ENCODE peak calls at places on chromosome 10, in four cellular contexts. One of them, this sample, is unnamed.

GRCh38 chr10:48219194-48219593 is 55.3 kb downstream of the FRMPD2 start:
- DNase-seq in NCI-H2227 treated with DMSO at 0.1 percent for 48 hours: no peak
- DNase-seq in kidney: no peak
- DNase-seq in effector CD4-positive, alpha-beta T cell: no peak
- DNase-seq in this sample: no peak

GRCh38 chr10:74282151-74282852 is 131.3 kb downstream of the ADK start:
- DNase-seq in NCI-H2227 treated with DMSO at 0.1 percent for 48 hours: no peak
- DNase-seq in kidney: no peak
- DNase-seq in effector CD4-positive, alpha-beta T cell: no peak
- DNase-seq in this sample: no peak

GRCh38 chr10:48498940-48499510 is 105.8 kb downstream of the ARHGAP22 start:
- DNase-seq in NCI-H2227 treated with DMSO at 0.1 percent for 48 hours: no peak
- DNase-seq in kidney: peak; percentile 57
- DNase-seq in effector CD4-positive, alpha-beta T cell: no peak
- DNase-seq in this sample: no peak

GRCh38 chr10:47368431-47369180 is 15.5 kb downstream of the ZNF488 start:
- DNase-seq in NCI-H2227 treated with DMSO at 0.1 percent for 48 hours: no peak
- DNase-seq in kidney: peak; percentile 66
- DNase-seq in effector CD4-positive, alpha-beta T cell: no peak
- DNase-seq in this sample: no peak

GRCh38 chr10:116270691-116271592 is 2.1 kb downstream of the GFRA1 start:
- DNase-seq in NCI-H2227 treated with DMSO at 0.1 percent for 48 hours: no peak
- DNase-seq in kidney: peak; percentile 90
- DNase-seq in effector CD4-positive, alpha-beta T cell: no peak
- DNase-seq in this sample: no peak

GRCh38 chr10:23095966-23096813 is 811 bp downstream of the MSRB2 start:
- DNase-seq in NCI-H2227 treated with DMSO at 0.1 percent for 48 hours: no peak
- DNase-seq in kidney: peak; percentile 79
- DNase-seq in effector CD4-positive, alpha-beta T cell: no peak
- DNase-seq in this sample: peak; percentile 25

GRCh38 chr10:91090761-91091529 is 129.5 kb upstream of the PCGF5 start:
- DNase-seq in NCI-H2227 treated with DMSO at 0.1 percent for 48 hours: no peak
- DNase-seq in kidney: no peak
- DNase-seq in effector CD4-positive, alpha-beta T cell: no peak
- DNase-seq in this sample: no peak

GRCh38 chr10:61899045-61899444 is 2.5 kb upstream of the ARID5B start:
- DNase-seq in NCI-H2227 treated with DMSO at 0.1 percent for 48 hours: peak; percentile 46
- DNase-seq in kidney: no peak
- DNase-seq in effector CD4-positive, alpha-beta T cell: peak; percentile 7
- DNase-seq in this sample: peak; percentile 35

GRCh38 chr10:92970301-92971070 is 90.1 kb upstream of the CYP26C1 start:
- DNase-seq in NCI-H2227 treated with DMSO at 0.1 percent for 48 hours: no peak
- DNase-seq in kidney: no peak
- DNase-seq in effector CD4-positive, alpha-beta T cell: no peak
- DNase-seq in this sample: no peak